ENCODE peak calls at places on chromosomes 13 and 19, in four cellular contexts. H is SK-N-SH, J is MM.1S, N is body of pancreas. P is an unnamed sample.

GRCh38 chr13:26075498-26075897 is 23.7 kb upstream of the SHISA2 start:
- DNase-seq in N (no peak), H (no peak), J (no peak), P (no peak)

GRCh38 chr19:35260694-35261304 is 8.0 kb upstream of the USF2 start:
- DNase-seq in H (no peak), N (no peak), J (no peak), P (peak)

GRCh38 chr19:53892301-53892980 is 10.4 kb downstream of the PRKCG start:
- DNase-seq in H (no peak), N (no peak), J (no peak), P (no peak)

GRCh38 chr13:75170321-75170720 is 311.6 kb downstream of the TBC1D4 start:
- DNase-seq in J (no peak), H (no peak), N (no peak), P (no peak)

GRCh38 chr13:20609145-20609544 is 42.2 kb downstream of the IFT88 start:
- DNase-seq in H (no peak), J (no peak), N (no peak), P (no peak)

GRCh38 chr19:19064098-19064722 is 416 bp downstream of the SLC25A42 start:
- DNase-seq in N (no peak), J (peak), H (peak), P (no peak)

GRCh38 chr13:39900106-39900750 is 244.8 kb downstream of the COG6 start:
- DNase-seq in N (no peak), J (no peak), H (no peak), P (no peak)

GRCh38 chr13:21234537-21234936 is 58.1 kb downstream of the MRPL57 start:
- DNase-seq in J (no peak), N (no peak), H (peak), P (no peak)

GRCh38 chr19:48813123-48813911 is 2.5 kb upstream of the BCAT2 start:
- DNase-seq in J (no peak), H (peak), N (no peak), P (no peak)

GRCh38 chr13:32010137-32010536 is 21.4 kb upstream of the FRY start:
- DNase-seq in H (no peak), J (no peak), N (no peak), P (no peak)

GRCh38 chr19:3365447-3366103 is 808 bp upstream of the NFIC start:
- DNase-seq in H (peak), J (no peak), N (peak), P (peak)

GRCh38 chr19:29620931-29621351 is 14.9 kb downstream of the POP4 start:
- DNase-seq in H (no peak), J (no peak), N (no peak), P (no peak)

GRCh38 chr19:50387176-50387867 is 3.2 kb downstream of the POLD1 start:
- DNase-seq in N (peak), J (no peak), H (no peak), P (no peak)

GRCh38 chr19:17847538-17848366 is at the start of gene JAK3:
- DNase-seq in H (peak), J (peak), N (peak), P (peak)

GRCh38 chr13:31725841-31726240 is 13.5 kb upstream of the RXFP2 start:
- DNase-seq in H (no peak), J (no peak), N (no peak), P (no peak)

GRCh38 chr19:49820125-49820524 is 2.0 kb downstream of the MED25 start:
- DNase-seq in J (no peak), N (peak), H (no peak), P (no peak)

GRCh38 chr13:28754698-28755545 is 36.2 kb upstream of the SLC46A3 start:
- DNase-seq in J (no peak), N (peak), H (peak), P (no peak)

GRCh38 chr19:36009220-36009619 is 607 bp upstream of the SYNE4 start:
- DNase-seq in H (peak), N (peak), J (peak), P (peak)

GRCh38 chr19:29636553-29637325 is 28.5 kb upstream of the PLEKHF1 start:
- DNase-seq in H (no peak), J (no peak), N (no peak), P (no peak)

GRCh38 chr13:73204916-73205315 is 146.1 kb downstream of the KLF5 start:
- DNase-seq in N (no peak), J (no peak), H (no peak), P (no peak)

GRCh38 chr13:87058786-87059329 is 612.3 kb upstream of the SLITRK5 start:
- DNase-seq in J (no peak), N (no peak), H (no peak), P (no peak)

GRCh38 chr13:40206241-40207109 is 460.0 kb downstream of the FOXO1 start:
- DNase-seq in J (no peak), N (peak), H (no peak), P (no peak)

GRCh38 chr19:10139952-10140351 is 20.3 kb upstream of the EIF3G start:
- DNase-seq in N (no peak), J (no peak), H (no peak), P (no peak)

GRCh38 chr13:39531646-39532045 is 71.3 kb downstream of the LHFPL6 start:
- DNase-seq in H (no peak), N (no peak), J (no peak), P (no peak)

DNA sequence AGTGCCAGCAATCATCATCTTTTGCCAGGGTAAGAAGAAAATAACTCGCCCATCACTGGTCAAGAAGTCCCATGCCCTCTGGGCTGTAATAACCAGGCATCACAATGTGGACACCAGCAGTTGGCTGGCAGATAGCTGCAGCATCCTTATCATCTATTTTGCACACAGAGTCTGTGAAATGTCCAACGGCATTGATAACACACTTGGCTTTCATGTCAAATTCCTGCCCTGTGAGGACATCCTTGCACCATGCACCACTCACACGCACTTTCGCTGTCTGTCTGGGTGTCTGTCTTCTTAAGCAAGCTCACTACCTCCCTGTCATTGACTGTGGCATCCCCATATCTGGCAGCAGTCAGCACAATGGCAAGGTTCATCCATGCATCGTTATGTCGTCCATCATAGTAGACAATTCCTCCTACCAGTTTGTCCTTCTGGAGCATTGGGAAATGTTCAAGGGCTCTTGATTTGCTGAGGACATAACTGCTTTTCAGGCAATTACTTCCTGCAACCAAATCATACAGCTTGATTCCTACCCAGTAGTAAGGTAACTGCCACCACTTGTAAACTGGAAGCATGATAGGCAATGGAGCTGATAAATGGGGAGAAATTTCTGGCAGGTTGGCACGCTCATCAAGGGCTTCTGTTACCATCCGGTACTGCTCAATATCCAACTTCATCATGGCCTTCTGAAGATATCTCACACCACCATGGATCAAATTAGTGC is 6.8 kb upstream of the ZSCAN5A start:
- DNase-seq in H (peak), N (no peak), J (no peak), P (no peak)
- H3K27ac ChIP-seq in H (no peak), N (no peak), J (no peak), P (no peak)

DNA sequence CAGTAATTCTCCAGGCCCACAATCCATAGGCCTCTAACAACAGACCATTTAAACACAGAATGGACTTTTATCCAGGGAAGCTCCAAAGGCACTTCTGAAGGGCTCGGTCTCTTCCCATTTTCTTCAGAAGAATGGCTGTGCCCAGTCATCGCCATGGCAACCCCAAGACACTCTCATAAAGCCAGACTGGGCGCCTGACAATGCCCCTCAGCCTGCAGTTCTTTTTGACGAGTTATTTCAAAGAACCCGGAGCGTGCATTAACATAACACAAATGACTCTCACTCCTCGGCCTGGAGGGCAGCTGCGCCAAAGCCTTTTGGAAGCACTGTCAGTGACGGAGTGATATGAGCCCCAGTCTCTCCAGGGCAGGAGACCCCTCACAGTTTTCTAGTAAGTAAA is 61.0 kb downstream of the RASA3 start:
- DNase-seq in J (no peak), N (no peak), H (no peak), P (peak)
- H3K27ac ChIP-seq in J (no peak), N (no peak), H (peak), P (no peak)

GRCh38 chr13:110680852-110681251 is 25.1 kb downstream of the CARS2 start:
- DNase-seq in H (peak), N (no peak), J (peak), P (no peak)
- H3K27ac ChIP-seq in H (no peak), N (no peak), J (no peak), P (no peak)

DNA sequence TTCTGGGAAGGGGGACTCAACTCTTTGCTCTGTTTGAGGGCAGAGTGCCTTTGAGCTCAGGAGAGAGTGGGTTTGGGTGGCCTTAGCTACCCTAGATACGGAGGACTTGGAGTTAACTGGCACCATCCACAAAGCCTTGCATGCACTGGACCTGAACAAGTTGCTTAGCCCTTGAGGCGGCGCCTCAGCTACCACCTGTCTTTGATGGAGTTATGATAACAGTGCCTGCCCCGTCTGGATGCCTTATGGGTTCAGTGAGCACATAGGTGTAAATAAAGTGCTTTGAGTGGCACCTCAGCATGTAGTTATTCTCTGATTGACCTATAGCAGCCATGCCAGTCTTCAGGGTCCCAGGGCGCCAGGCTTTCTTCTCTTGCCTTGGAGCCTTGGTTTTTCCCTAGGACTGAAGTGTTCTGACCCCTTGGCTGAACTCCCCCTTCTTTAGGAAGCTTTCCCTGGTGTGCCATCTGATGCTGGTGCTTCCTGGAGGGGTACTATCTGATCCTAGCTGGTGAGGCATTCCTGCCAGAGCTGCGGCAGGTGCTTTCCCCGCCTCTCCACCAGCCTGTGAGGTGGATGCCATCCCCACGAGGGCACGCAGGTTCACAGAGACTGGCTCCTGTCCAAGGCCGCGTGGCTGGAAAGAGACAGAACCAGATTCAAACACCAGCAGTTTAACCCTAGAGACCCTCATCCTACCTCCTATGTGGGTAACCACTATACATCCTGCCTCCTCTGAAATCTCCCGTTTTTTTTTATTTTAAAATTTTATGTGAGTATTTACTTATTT is 5.8 kb downstream of the BCKDHA start:
- DNase-seq in H (no peak), N (no peak), J (no peak), P (no peak)
- H3K27ac ChIP-seq in H (no peak), N (peak), J (no peak), P (no peak)

GRCh38 chr19:4541114-4541805 is 1.4 kb upstream of the LRG1 start:
- DNase-seq in J (no peak), H (no peak), N (no peak), P (no peak)

GRCh38 chr19:4543444-4543843 is 3.6 kb upstream of the LRG1 start:
- DNase-seq in N (no peak), H (no peak), J (no peak), P (no peak)

GRCh38 chr19:4539697-4540581 is at the start of gene LRG1:
- DNase-seq in H (no peak), J (no peak), N (peak), P (peak)

GRCh38 chr19:4543856-4544647 is 4.2 kb upstream of the LRG1 start:
- DNase-seq in J (no peak), N (no peak), H (no peak), P (no peak)

GRCh38 chr19:4542896-4543351 is 3.1 kb upstream of the LRG1 start:
- DNase-seq in N (no peak), J (no peak), H (no peak), P (no peak)
- H3K27ac ChIP-seq in N (no peak), J (no peak), H (no peak), P (no peak)

GRCh38 chr19:13150919-13151604 is 851 bp downstream of the IER2 start:
- DNase-seq in N (peak), H (no peak), J (no peak), P (no peak)

GRCh38 chr19:13152356-13152853 is 2.2 kb downstream of the IER2 start:
- DNase-seq in H (no peak), N (no peak), J (no peak), P (no peak)

GRCh38 chr19:13149628-13150186 is 468 bp downstream of the STX10 start:
- DNase-seq in H (peak), J (peak), N (peak), P (no peak)

GRCh38 chr19:13151605-13152355 is 1.6 kb downstream of the IER2 start:
- DNase-seq in H (peak), J (peak), N (peak), P (peak)

GRCh38 chr19:13150187-13150918 is at the start of the genes IER2 and STX10:
- DNase-seq in H (peak), J (peak), N (peak), P (peak)
- H3K27ac ChIP-seq in H (peak), J (peak), N (peak), P (peak)

DNA sequence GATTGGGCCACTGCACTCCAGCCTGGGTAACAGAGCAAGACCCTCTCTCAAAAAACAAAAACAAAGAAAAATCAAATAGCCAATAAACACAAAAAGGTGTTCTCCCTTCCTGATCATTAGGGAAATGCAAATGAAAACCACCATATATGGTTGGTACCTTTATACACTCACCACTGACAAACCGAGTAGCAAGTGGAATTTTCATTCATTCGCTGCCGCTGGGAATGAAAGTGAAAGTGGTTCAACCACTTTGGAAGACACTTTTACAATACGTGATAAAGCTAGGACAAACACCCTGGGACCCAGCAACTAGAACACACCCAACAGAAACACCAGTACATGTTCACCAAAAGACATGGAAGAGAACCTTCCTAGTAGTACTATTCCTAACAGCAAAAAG is 21.0 kb downstream of the GRIK5 start:
- DNase-seq in H (no peak), J (no peak), N (no peak), P (no peak)
- H3K27ac ChIP-seq in H (no peak), J (no peak), N (no peak), P (no peak)